ENCODE peak calls at places on chromosomes 4 and X, in seven cellular contexts. One of them, this sample, is unnamed.

GRCh38 chr4:73713650-73714049 is 26.7 kb upstream of the CXCL8 start:
- DNase-seq in psoas muscle: no peak
- DNase-seq in SW480: no peak
- DNase-seq in body of pancreas: no peak
- DNase-seq in smooth muscle cell of the brain vasculature: no peak
- DNase-seq in uterus: no peak
- DNase-seq in NCI-H1694 treated with DMSO at 0.1 percent for 48 hours: no peak
- DNase-seq in this sample: no peak

GRCh38 chr4:3760346-3760745 is 5.8 kb upstream of the ADRA2C start:
- DNase-seq in SW480: no peak
- DNase-seq in smooth muscle cell of the brain vasculature: no peak
- DNase-seq in NCI-H1694 treated with DMSO at 0.1 percent for 48 hours: no peak
- DNase-seq in body of pancreas: no peak
- DNase-seq in uterus: no peak
- DNase-seq in psoas muscle: no peak
- DNase-seq in this sample: no peak

GRCh38 chr4:25551608-25552007 is 104.0 kb upstream of the SLC34A2 start:
- DNase-seq in SW480: no peak
- DNase-seq in smooth muscle cell of the brain vasculature: no peak
- DNase-seq in body of pancreas: no peak
- DNase-seq in uterus: no peak
- DNase-seq in psoas muscle: no peak
- DNase-seq in NCI-H1694 treated with DMSO at 0.1 percent for 48 hours: no peak
- DNase-seq in this sample: no peak

GRCh38 chr4:6538111-6538510 is 36.9 kb upstream of the MAN2B2 start:
- DNase-seq in body of pancreas: no peak
- DNase-seq in psoas muscle: no peak
- DNase-seq in NCI-H1694 treated with DMSO at 0.1 percent for 48 hours: no peak
- DNase-seq in SW480: no peak
- DNase-seq in uterus: no peak
- DNase-seq in smooth muscle cell of the brain vasculature: no peak
- DNase-seq in this sample: no peak

GRCh38 chr4:116143221-116143620 is 942.2 kb downstream of the TRAM1L1 start:
- DNase-seq in SW480: no peak
- DNase-seq in smooth muscle cell of the brain vasculature: no peak
- DNase-seq in body of pancreas: no peak
- DNase-seq in NCI-H1694 treated with DMSO at 0.1 percent for 48 hours: no peak
- DNase-seq in psoas muscle: no peak
- DNase-seq in uterus: no peak
- DNase-seq in this sample: no peak

GRCh38 chrX:46965125-46965758 is 53.0 kb downstream of the JADE3 start:
- DNase-seq in uterus: no peak
- DNase-seq in smooth muscle cell of the brain vasculature: no peak
- DNase-seq in NCI-H1694 treated with DMSO at 0.1 percent for 48 hours: no peak
- DNase-seq in body of pancreas: no peak
- DNase-seq in SW480: no peak
- DNase-seq in psoas muscle: no peak
- DNase-seq in this sample: peak

GRCh38 chr4:149493492-149493891 is 322.2 kb downstream of the IQCM start:
- DNase-seq in SW480: no peak
- DNase-seq in uterus: no peak
- DNase-seq in body of pancreas: no peak
- DNase-seq in psoas muscle: no peak
- DNase-seq in NCI-H1694 treated with DMSO at 0.1 percent for 48 hours: no peak
- DNase-seq in smooth muscle cell of the brain vasculature: no peak
- DNase-seq in this sample: peak

GRCh38 chr4:47519239-47519883 is 34.3 kb downstream of the ATP10D start:
- DNase-seq in NCI-H1694 treated with DMSO at 0.1 percent for 48 hours: no peak
- DNase-seq in SW480: no peak
- DNase-seq in psoas muscle: no peak
- DNase-seq in uterus: no peak
- DNase-seq in smooth muscle cell of the brain vasculature: no peak
- DNase-seq in body of pancreas: no peak
- DNase-seq in this sample: peak

GRCh38 chr4:38318737-38319455 is 345.1 kb upstream of the KLF3 start:
- DNase-seq in psoas muscle: peak
- DNase-seq in body of pancreas: peak
- DNase-seq in NCI-H1694 treated with DMSO at 0.1 percent for 48 hours: no peak
- DNase-seq in SW480: peak
- DNase-seq in uterus: peak
- DNase-seq in smooth muscle cell of the brain vasculature: peak
- DNase-seq in this sample: peak

GRCh38 chr4:4437798-4438470 is 51.0 kb downstream of the NSG1 start:
- DNase-seq in smooth muscle cell of the brain vasculature: no peak
- DNase-seq in body of pancreas: no peak
- DNase-seq in NCI-H1694 treated with DMSO at 0.1 percent for 48 hours: no peak
- DNase-seq in psoas muscle: no peak
- DNase-seq in uterus: no peak
- DNase-seq in SW480: no peak
- DNase-seq in this sample: no peak

GRCh38 chrX:86021652-86022289 is 25.6 kb downstream of the CHM start:
- DNase-seq in NCI-H1694 treated with DMSO at 0.1 percent for 48 hours: no peak
- DNase-seq in body of pancreas: no peak
- DNase-seq in psoas muscle: no peak
- DNase-seq in SW480: no peak
- DNase-seq in uterus: no peak
- DNase-seq in smooth muscle cell of the brain vasculature: no peak
- DNase-seq in this sample: no peak

GRCh38 chr4:82739292-82740190 is 59.1 kb downstream of the SCD5 start:
- DNase-seq in body of pancreas: peak
- DNase-seq in smooth muscle cell of the brain vasculature: no peak
- DNase-seq in NCI-H1694 treated with DMSO at 0.1 percent for 48 hours: peak
- DNase-seq in uterus: peak
- DNase-seq in psoas muscle: peak
- DNase-seq in SW480: peak
- DNase-seq in this sample: peak

GRCh38 chr4:115213705-115214104 is 100.3 kb upstream of the NDST4 start:
- DNase-seq in body of pancreas: no peak
- DNase-seq in uterus: no peak
- DNase-seq in psoas muscle: no peak
- DNase-seq in smooth muscle cell of the brain vasculature: no peak
- DNase-seq in NCI-H1694 treated with DMSO at 0.1 percent for 48 hours: no peak
- DNase-seq in SW480: no peak
- DNase-seq in this sample: no peak

GRCh38 chrX:123731258-123731986 is 1.4 kb downstream of the THOC2 start:
- DNase-seq in NCI-H1694 treated with DMSO at 0.1 percent for 48 hours: no peak
- DNase-seq in SW480: no peak
- DNase-seq in smooth muscle cell of the brain vasculature: no peak
- DNase-seq in uterus: no peak
- DNase-seq in psoas muscle: no peak
- DNase-seq in body of pancreas: no peak
- DNase-seq in this sample: peak

GRCh38 chr4:132557660-132558059 is 591.4 kb upstream of the PCDH10 start:
- DNase-seq in smooth muscle cell of the brain vasculature: no peak
- DNase-seq in uterus: no peak
- DNase-seq in SW480: no peak
- DNase-seq in NCI-H1694 treated with DMSO at 0.1 percent for 48 hours: no peak
- DNase-seq in body of pancreas: no peak
- DNase-seq in psoas muscle: no peak
- DNase-seq in this sample: no peak

GRCh38 chr4:31545755-31546154 is 825.6 kb downstream of the PCDH7 start:
- DNase-seq in NCI-H1694 treated with DMSO at 0.1 percent for 48 hours: no peak
- DNase-seq in SW480: no peak
- DNase-seq in uterus: no peak
- DNase-seq in smooth muscle cell of the brain vasculature: no peak
- DNase-seq in psoas muscle: no peak
- DNase-seq in body of pancreas: no peak
- DNase-seq in this sample: no peak

GRCh38 chrX:122591546-122591945 is 592.5 kb upstream of the GRIA3 start:
- DNase-seq in psoas muscle: no peak
- DNase-seq in NCI-H1694 treated with DMSO at 0.1 percent for 48 hours: no peak
- DNase-seq in uterus: no peak
- DNase-seq in body of pancreas: no peak
- DNase-seq in smooth muscle cell of the brain vasculature: no peak
- DNase-seq in SW480: no peak
- DNase-seq in this sample: no peak

GRCh38 chrX:41082783-41083182 is 2.5 kb upstream of the USP9X start:
- DNase-seq in SW480: no peak
- DNase-seq in body of pancreas: no peak
- DNase-seq in smooth muscle cell of the brain vasculature: no peak
- DNase-seq in uterus: no peak
- DNase-seq in NCI-H1694 treated with DMSO at 0.1 percent for 48 hours: no peak
- DNase-seq in psoas muscle: no peak
- DNase-seq in this sample: no peak

GRCh38 chrX:45623266-45623665 is 422.6 kb upstream of the DIPK2B start:
- DNase-seq in NCI-H1694 treated with DMSO at 0.1 percent for 48 hours: no peak
- DNase-seq in uterus: no peak
- DNase-seq in psoas muscle: no peak
- DNase-seq in SW480: no peak
- DNase-seq in smooth muscle cell of the brain vasculature: peak
- DNase-seq in body of pancreas: no peak
- DNase-seq in this sample: peak

GRCh38 chrX:638482-639131 is 8.0 kb downstream of the SHOX start:
- DNase-seq in body of pancreas: no peak
- DNase-seq in uterus: no peak
- DNase-seq in NCI-H1694 treated with DMSO at 0.1 percent for 48 hours: no peak
- DNase-seq in SW480: no peak
- DNase-seq in psoas muscle: no peak
- DNase-seq in smooth muscle cell of the brain vasculature: no peak
- DNase-seq in this sample: no peak

GRCh38 chr4:48360285-48360965 is 19.1 kb downstream of the SLAIN2 start:
- DNase-seq in smooth muscle cell of the brain vasculature: no peak
- DNase-seq in body of pancreas: no peak
- DNase-seq in NCI-H1694 treated with DMSO at 0.1 percent for 48 hours: no peak
- DNase-seq in uterus: no peak
- DNase-seq in SW480: no peak
- DNase-seq in psoas muscle: no peak
- DNase-seq in this sample: peak

This sample was measured in iris pigment epithelial cell.